ENCODE peak calls at places on chromosome 7, in seven cellular contexts. Q is fibroblast of mammary gland; D is Ammon's horn; S is fibroblast of the aortic adventitia; Z is activated CD8-positive, alpha-beta memory T cell treated with anti-CD3 and anti-CD28 coated beads for 4 hours; P is HTR-8/SVneo; I is kidney. J is an unnamed sample.

GRCh38 chr7:26293569-26294308 is 2.1 kb downstream of the SNX10 start:
- DNase-seq in Q (no peak), D (no peak), S (no peak), Z (peak; percentile 42), P (no peak), I (no peak), J (no peak)

GRCh38 chr7:37150856-37151255 is 297.8 kb downstream of the ELMO1 start:
- DNase-seq in Q (no peak), D (no peak), S (no peak), Z (no peak), P (no peak), I (no peak), J (no peak)

GRCh38 chr7:71548746-71549145 is 416.8 kb downstream of the GALNT17 start:
- DNase-seq in Q (peak; percentile 14), D (peak; percentile 21), S (no peak), Z (no peak), P (no peak), I (no peak), J (no peak)

GRCh38 chr7:91953618-91954017 is 13.0 kb downstream of the AKAP9 start:
- DNase-seq in Q (no peak), D (no peak), S (peak; percentile 22), Z (no peak), P (no peak), I (no peak), J (no peak)

GRCh38 chr7:26440253-26440992 is 148.8 kb downstream of the SNX10 start:
- DNase-seq in Q (no peak), D (no peak), S (no peak), Z (no peak), P (no peak), I (no peak), J (no peak)

GRCh38 chr7:24907311-24907886 is 72.6 kb downstream of the OSBPL3 start:
- DNase-seq in Q (peak; percentile 54), D (no peak), S (peak; percentile 50), Z (no peak), P (peak; percentile 30), I (no peak), J (no peak)

GRCh38 chr7:30871655-30872054 is 40.0 kb upstream of the AQP1 start:
- DNase-seq in Q (no peak), D (no peak), S (no peak), Z (no peak), P (no peak), I (no peak), J (no peak)

GRCh38 chr7:157807510-157807909 is 470.7 kb downstream of the DNAJB6 start:
- DNase-seq in Q (peak; percentile 28), D (no peak), S (no peak), Z (no peak), P (peak; percentile 11), I (peak; percentile 39), J (no peak)

GRCh38 chr7:17233643-17234397 is 64.6 kb upstream of the AHR start:
- DNase-seq in Q (peak; percentile 10), D (peak; percentile 26), S (no peak), Z (peak; percentile 9), P (no peak), I (no peak), J (no peak)

GRCh38 chr7:152512711-152513110 is 76.9 kb upstream of the KMT2C start:
- DNase-seq in Q (no peak), D (no peak), S (no peak), Z (no peak), P (no peak), I (no peak), J (no peak)

GRCh38 chr7:116873619-116874018 is 11.2 kb downstream of the CAPZA2 start:
- DNase-seq in Q (no peak), D (no peak), S (no peak), Z (no peak), P (no peak), I (no peak), J (no peak)

GRCh38 chr7:28225581-28225980 is 45.0 kb upstream of the JAZF1 start:
- DNase-seq in Q (no peak), D (no peak), S (no peak), Z (no peak), P (no peak), I (no peak), J (no peak)

GRCh38 chr7:32670105-32670504 is 174.8 kb downstream of the AVL9 start:
- DNase-seq in Q (peak; percentile 51), D (no peak), S (peak; percentile 12), Z (no peak), P (peak; percentile 48), I (no peak), J (no peak)

GRCh38 chr7:86469680-86470295 is 173.9 kb upstream of the GRM3 start:
- DNase-seq in Q (peak; percentile 73), D (peak; percentile 73), S (peak; percentile 50), Z (no peak), P (peak; percentile 8), I (no peak), J (no peak)

GRCh38 chr7:148615085-148615750 is 24.7 kb downstream of the C7orf33 start:
- DNase-seq in Q (no peak), D (no peak), S (no peak), Z (no peak), P (no peak), I (no peak), J (no peak)

GRCh38 chr7:138875794-138876193 is 77.8 kb upstream of the ATP6V0A4 start:
- DNase-seq in Q (peak; percentile 87), D (no peak), S (peak; percentile 83), Z (peak; percentile 31), P (peak; percentile 32), I (no peak), J (no peak)

GRCh38 chr7:27151945-27152815 is at the start of gene HOXA3:
- DNase-seq in Q (peak; percentile 85), D (no peak), S (no peak), Z (no peak), P (peak; percentile 71), I (peak; percentile 92), J (no peak)

GRCh38 chr7:130959743-130960207 is 225.8 kb upstream of the KLF14 start:
- DNase-seq in Q (peak; percentile 86), D (no peak), S (peak; percentile 92), Z (no peak), P (peak; percentile 50), I (no peak), J (no peak)

GRCh38 chr7:154744226-154744860 is 258.6 kb downstream of the PAXIP1 start:
- DNase-seq in Q (no peak), D (peak; percentile 78), S (no peak), Z (no peak), P (peak; percentile 23), I (no peak), J (no peak)

GRCh38 chr7:56222866-56223265 is 106.6 kb upstream of the NUPR2 start:
- DNase-seq in Q (no peak), D (no peak), S (no peak), Z (no peak), P (no peak), I (no peak), J (no peak)

GRCh38 chr7:85285502-85285901 is 98.6 kb upstream of the SEMA3D start:
- DNase-seq in Q (no peak), D (no peak), S (no peak), Z (no peak), P (no peak), I (no peak), J (no peak)

GRCh38 chr7:129343099-129343700 is 91.0 kb upstream of the STRIP2 start:
- DNase-seq in Q (peak; percentile 71), D (peak; percentile 69), S (peak; percentile 72), Z (no peak), P (peak; percentile 39), I (no peak), J (no peak)

GRCh38 chr7:157699357-157700013 is 362.7 kb downstream of the DNAJB6 start:
- DNase-seq in Q (no peak), D (no peak), S (no peak), Z (no peak), P (no peak), I (no peak), J (peak; percentile 25)

GRCh38 chr7:47647213-47647985 is 65.5 kb upstream of the TNS3 start:
- DNase-seq in Q (no peak), D (peak; percentile 56), S (no peak), Z (no peak), P (no peak), I (no peak), J (no peak)

GRCh38 chr7:111678281-111678680 is 116.0 kb upstream of the IMMP2L start:
- DNase-seq in Q (peak; percentile 51), D (no peak), S (peak; percentile 50), Z (no peak), P (no peak), I (no peak), J (no peak)

GRCh38 chr7:123625254-123625653 is 23.6 kb downstream of the ASB15 start:
- DNase-seq in Q (no peak), D (no peak), S (peak; percentile 46), Z (no peak), P (no peak), I (no peak), J (no peak)

GRCh38 chr7:158782638-158783490 is 46.4 kb downstream of the ESYT2 start:
- DNase-seq in Q (peak; percentile 41), D (no peak), S (peak; percentile 62), Z (no peak), P (no peak), I (no peak), J (peak; percentile 59)

GRCh38 chr7:103613655-103614642 is 167.9 kb upstream of the SLC26A5 start:
- DNase-seq in Q (peak; percentile 46), D (no peak), S (peak; percentile 59), Z (no peak), P (no peak), I (no peak), J (no peak)

GRCh38 chr7:101816499-101817030 is 861 bp upstream of the CUX1 start:
- DNase-seq in Q (peak; percentile 28), D (peak; percentile 54), S (no peak), Z (no peak), P (no peak), I (no peak), J (no peak)

GRCh38 chr7:5455581-5456222 is 32.1 kb upstream of the TNRC18 start:
- DNase-seq in Q (no peak), D (no peak), S (no peak), Z (no peak), P (no peak), I (no peak), J (no peak)

J was measured in ascending aorta.